ENCODE peak calls at places on chromosomes 3 and 15, in ten cellular contexts. F is transverse colon, N is SK-N-SH, U is sigmoid colon, Y is stomach, T is HCT116, B is endothelial cell of umbilical vein, I is K562, O is spleen, D is GM23338. A is an unnamed sample.

GRCh38 chr3:152857082-152857481 is 22.2 kb downstream of the P2RY1 start:
- DNase-seq in Y (no peak), N (no peak), F (no peak), T (no peak), O (no peak), I (peak; percentile 62), U (no peak), B (no peak), D (no peak), A (no peak)

GRCh38 chr3:45929042-45929679 is 14.1 kb upstream of the CXCR6 start:
- DNase-seq in F (peak; percentile 47), N (peak; percentile 84), I (peak; percentile 70), T (peak; percentile 10), B (peak; percentile 12), U (peak; percentile 65), Y (peak; percentile 41), D (peak; percentile 64), O (peak; percentile 83), A (peak; percentile 30)

GRCh38 chr15:90037961-90038633 is 37.0 kb downstream of the ZNF710 start:
- DNase-seq in Y (no peak), D (no peak), I (peak; percentile 68), N (no peak), U (peak; percentile 58), F (no peak), B (peak; percentile 26), O (peak; percentile 73), T (no peak), A (no peak)

GRCh38 chr3:103048371-103048722 is 613.5 kb downstream of the ZPLD1 start:
- DNase-seq in N (no peak), F (no peak), Y (no peak), O (no peak), D (no peak), U (no peak), I (no peak), B (no peak), T (peak; percentile 34), A (no peak)

GRCh38 chr15:52559583-52559982 is 9.2 kb downstream of the ARPP19 start:
- DNase-seq in N (no peak), U (no peak), T (no peak), F (no peak), D (no peak), Y (no peak), I (peak; percentile 37), O (no peak), B (no peak), A (no peak)

GRCh38 chr15:51755790-51756189 is 4.4 kb downstream of the TMOD2 start:
- DNase-seq in N (no peak), B (no peak), D (no peak), F (no peak), I (no peak), U (no peak), O (no peak), T (no peak), Y (no peak), A (no peak)

GRCh38 chr3:195566797-195567196 is 16.9 kb downstream of the APOD start:
- DNase-seq in T (no peak), F (no peak), N (peak; percentile 43), U (no peak), Y (no peak), O (no peak), I (peak; percentile 66), B (no peak), D (no peak), A (no peak)

GRCh38 chr15:58627046-58627445 is 122.5 kb downstream of the ADAM10 start:
- DNase-seq in N (no peak), B (no peak), O (no peak), I (no peak), D (no peak), T (no peak), F (no peak), U (no peak), Y (no peak), A (no peak)

GRCh38 chr3:62371032-62371734 is 2.2 kb downstream of the FEZF2 start:
- DNase-seq in O (no peak), I (no peak), D (peak; percentile 69), N (peak; percentile 41), B (no peak), F (no peak), T (no peak), Y (no peak), U (no peak), A (no peak)

GRCh38 chr15:58179206-58179605 is 41.0 kb downstream of the AQP9 start:
- DNase-seq in N (no peak), O (no peak), U (no peak), F (no peak), B (no peak), D (no peak), T (no peak), I (peak; percentile 75), Y (no peak), A (no peak)

GRCh38 chr3:111809196-111809595 is 49.9 kb upstream of the PHLDB2 start:
- DNase-seq in N (no peak), T (no peak), U (no peak), O (no peak), I (no peak), D (no peak), B (no peak), F (no peak), Y (no peak), A (no peak)

GRCh38 chr15:29534378-29534777 is 264.8 kb upstream of the NSMCE3 start:
- DNase-seq in O (no peak), I (no peak), F (no peak), N (no peak), D (no peak), B (no peak), U (no peak), T (no peak), Y (no peak), A (no peak)

GRCh38 chr15:79007066-79007465 is 62.2 kb upstream of the CTSH start:
- DNase-seq in B (peak; percentile 41), Y (peak; percentile 63), O (peak; percentile 59), F (peak; percentile 53), I (peak; percentile 85), U (no peak), T (peak; percentile 57), N (peak; percentile 45), D (peak; percentile 89), A (no peak)

GRCh38 chr3:194139085-194139976 is 3.4 kb downstream of the HES1 start:
- DNase-seq in U (peak; percentile 83), F (no peak), Y (no peak), I (peak; percentile 78), D (peak; percentile 67), N (peak; percentile 83), T (no peak), B (peak; percentile 92), O (no peak), A (no peak)

GRCh38 chr15:64911317-64912186 is at the start of gene ANKDD1A:
- DNase-seq in N (peak; percentile 98), D (peak; percentile 91), I (no peak), T (peak; percentile 26), F (peak; percentile 73), B (peak; percentile 56), O (peak; percentile 91), Y (peak; percentile 69), U (peak; percentile 85), A (no peak)

DNA sequence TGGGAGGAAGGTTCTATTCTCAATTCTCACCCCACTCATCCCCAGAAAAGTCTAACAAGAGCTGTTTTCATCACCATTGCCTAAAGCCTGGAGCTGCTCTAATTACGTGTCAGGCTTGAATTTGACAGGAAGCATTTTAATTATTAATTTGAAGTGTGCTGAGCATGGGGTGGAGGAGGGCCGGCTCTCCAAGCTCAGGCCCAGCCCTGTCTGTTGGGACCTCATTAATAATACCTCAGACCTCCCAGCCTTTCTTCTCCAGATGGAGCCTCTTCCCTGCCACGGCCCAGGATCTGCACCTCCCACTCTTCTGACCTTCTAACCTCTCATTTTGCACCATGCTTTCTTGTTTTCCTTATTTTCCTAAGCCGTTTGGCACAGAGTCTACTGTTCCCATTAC is 30.0 kb downstream of the INSYN1 start:
- DNase-seq in B (no peak), N (no peak), D (no peak), T (no peak), I (no peak), U (no peak), Y (no peak), O (no peak), F (no peak), A (no peak)
- H3K27ac ChIP-seq in B (no peak overlapping the region), N (no peak overlapping the region), D (no peak overlapping the region), T (no peak overlapping the region), I (no peak overlapping the region), U (no peak overlapping the region), Y (no peak overlapping the region), O (no peak overlapping the region), F (no peak overlapping the region), A (no peak overlapping the region)

GRCh38 chr3:4492240-4493007 is 724 bp upstream of the ITPR1 start:
- DNase-seq in Y (peak; percentile 62), D (peak; percentile 79), B (peak; percentile 65), T (no peak), F (peak; percentile 62), N (peak; percentile 58), O (peak; percentile 88), I (peak; percentile 70), U (peak; percentile 86), A (no peak)
- TF ChIP-seq POLR2AphosphoS5 in Y (peak; percentile 55), D (no peak), B (no peak), T (no peak), F (peak; percentile 50), N (no peak), O (peak; percentile 73), I (no peak), U (peak; percentile 71), A (no peak)

GRCh38 chr3:46986055-46986730 is 6.7 kb downstream of the NBEAL2 start:
- DNase-seq in F (peak; percentile 39), T (no peak), Y (no peak), B (no peak), U (no peak), I (peak; percentile 52), D (no peak), N (no peak), O (peak; percentile 36), A (no peak)
- H3K4me1 ChIP-seq in F (peaks cover 47% of the 10 kb centered on the region), T (peaks cover 29% of the 10 kb centered on the region), Y (peaks cover 59% of the 10 kb centered on the region), B (peaks cover 29% of the 10 kb centered on the region), U (no peaks in the 10 kb centered on the region), I (peaks cover 37% of the 10 kb centered on the region), D (peaks cover 19% of the 10 kb centered on the region), N (no peaks in the 10 kb centered on the region), O (peaks cover 90% of the 10 kb centered on the region), A (no peaks in the 10 kb centered on the region)

GRCh38 chr15:100113351-100114075 is 228.3 kb downstream of the ADAMTS17 start:
- DNase-seq in U (no peak), B (no peak), F (no peak), Y (no peak), D (no peak), T (no peak), O (peak; percentile 48), I (no peak), N (no peak), A (no peak)

GRCh38 chr15:100112061-100112420 is 229.7 kb downstream of the ADAMTS17 start:
- DNase-seq in U (peak; percentile 54), T (no peak), B (no peak), I (no peak), N (no peak), D (no peak), O (peak; percentile 65), F (no peak), Y (no peak), A (no peak)

GRCh38 chr15:100111103-100112060 is 230.4 kb downstream of the ADAMTS17 start:
- DNase-seq in D (no peak), O (peak; percentile 73), F (peak; percentile 21), B (peak; percentile 83), N (no peak), Y (peak; percentile 28), U (peak; percentile 80), I (peak; percentile 6), T (peak; percentile 77), A (no peak)

GRCh38 chr15:100114100-100114499 is 227.7 kb downstream of the ADAMTS17 start:
- DNase-seq in B (peak; percentile 77), Y (no peak), O (peak; percentile 35), T (no peak), U (peak; percentile 80), I (no peak), F (peak; percentile 20), N (no peak), D (no peak), A (no peak)

GRCh38 chr15:100112636-100113305 is 229.0 kb downstream of the ADAMTS17 start:
- DNase-seq in I (no peak), U (no peak), Y (no peak), N (no peak), B (no peak), T (no peak), F (no peak), D (no peak), O (peak; percentile 68), A (no peak)
- H3K27ac ChIP-seq in I (no peak overlapping the region), U (peak overlapping the region; percentile 71), Y (no peak overlapping the region), N (no peak overlapping the region), B (no peak overlapping the region), T (no peak overlapping the region), F (no peak overlapping the region), D (no peak overlapping the region), O (no peak overlapping the region), A (no peak overlapping the region)

A was measured in Panc1.